ENCODE peak calls at places on chromosomes 13 and 19, in seven cellular contexts. S is NB4; B is activated T-helper 9 cell treated with anti-CD3 and anti-CD28 coated beads, Interleukin-2, amount 50 U/mL, for 16 hours; G is omental fat pad; T is NCI-H774; C is GM23338; I is HCEC 1CT. D is an unnamed sample.

GRCh38 chr19:19123386-19123785 is 14.9 kb downstream of the TMEM161A start:
- DNase-seq in S (no peak), B (no peak), G (no peak), T (no peak), C (no peak), I (no peak), D (no peak)

GRCh38 chr19:1467512-1468273 is 11.3 kb downstream of the C19orf25 start:
- DNase-seq in S (no peak), B (no peak), G (no peak), T (no peak), C (no peak), I (no peak), D (no peak)

GRCh38 chr19:18063463-18063862 is 23.3 kb downstream of the IL12RB1 start:
- DNase-seq in S (peak; percentile 42), B (no peak), G (no peak), T (no peak), C (peak; percentile 52), I (peak; percentile 17), D (no peak)

GRCh38 chr13:59398127-59398526 is 765.6 kb downstream of the DIAPH3 start:
- DNase-seq in S (peak; percentile 8), B (no peak), G (no peak), T (no peak), C (no peak), I (no peak), D (no peak)

GRCh38 chr19:56663931-56664500 is 7.5 kb downstream of the ZNF835 start:
- DNase-seq in S (no peak), B (no peak), G (no peak), T (no peak), C (no peak), I (no peak), D (no peak)

GRCh38 chr19:38869160-38869835 is 8.8 kb downstream of the RINL start:
- DNase-seq in S (peak; percentile 52), B (no peak), G (no peak), T (peak; percentile 15), C (peak; percentile 70), I (no peak), D (no peak)

GRCh38 chr19:17107546-17108452 is 32.2 kb downstream of the MYO9B start:
- DNase-seq in S (peak; percentile 95), B (no peak), G (peak; percentile 86), T (no peak), C (no peak), I (peak; percentile 95), D (no peak)

GRCh38 chr19:46068345-46069258 is 27.8 kb upstream of the IGFL4 start:
- DNase-seq in S (peak; percentile 81), B (no peak), G (no peak), T (no peak), C (no peak), I (peak; percentile 93), D (no peak)

GRCh38 chr19:35845215-35846037 is 6.9 kb downstream of the NPHS1 start:
- DNase-seq in S (no peak), B (no peak), G (no peak), T (no peak), C (peak; percentile 80), I (no peak), D (no peak)

GRCh38 chr19:15456441-15456840 is 6.7 kb upstream of the WIZ start:
- DNase-seq in S (no peak), B (no peak), G (no peak), T (no peak), C (no peak), I (no peak), D (no peak)

GRCh38 chr13:33057019-33057785 is 41.0 kb downstream of the KL start:
- DNase-seq in S (peak; percentile 24), B (no peak), G (no peak), T (no peak), C (peak; percentile 58), I (peak; percentile 29), D (no peak)